ENCODE peak calls at places on chromosomes 4 and X, in nine cellular contexts. P, X, H, Q, W, K, J, N and Y are unnamed samples.

GRCh38 chr4:23923840-23924239 is 34.0 kb upstream of the PPARGC1A start:
- DNase-seq in P (no peak), X (no peak), H (no peak), Q (no peak), W (no peak), K (no peak), J (no peak), N (no peak), Y (no peak)

GRCh38 chr4:173538148-173538902 is 8.3 kb upstream of the HAND2 start:
- DNase-seq in P (peak), X (no peak), H (no peak), Q (no peak), W (no peak), K (peak), J (peak), N (no peak), Y (no peak)

GRCh38 chrX:103716967-103717366 is 6.3 kb downstream of the TMEM31 start:
- DNase-seq in P (no peak), X (no peak), H (no peak), Q (no peak), W (no peak), K (peak), J (no peak), N (no peak), Y (no peak)

GRCh38 chr4:26496207-26496783 is 6.0 kb upstream of the CCKAR start:
- DNase-seq in P (no peak), X (no peak), H (no peak), Q (no peak), W (no peak), K (peak), J (no peak), N (no peak), Y (no peak)

GRCh38 chrX:110417128-110417527 is 58.5 kb downstream of the RTL9 start:
- DNase-seq in P (no peak), X (no peak), H (no peak), Q (no peak), W (no peak), K (no peak), J (no peak), N (no peak), Y (no peak)

GRCh38 chrX:38868941-38869378 is 67.7 kb downstream of the MID1IP1 start:
- DNase-seq in P (no peak), X (no peak), H (no peak), Q (peak), W (no peak), K (no peak), J (no peak), N (no peak), Y (no peak)

GRCh38 chr4:128186623-128187022 is 101.0 kb downstream of the PGRMC2 start:
- DNase-seq in P (no peak), X (no peak), H (no peak), Q (no peak), W (no peak), K (no peak), J (no peak), N (no peak), Y (no peak)

GRCh38 chr4:181550381-181550780 is 692.8 kb upstream of the TENM3 start:
- DNase-seq in P (no peak), X (no peak), H (no peak), Q (no peak), W (no peak), K (no peak), J (no peak), N (no peak), Y (no peak)

GRCh38 chr4:82044141-82044993 is 329.4 kb downstream of the HNRNPD start:
- DNase-seq in P (peak), X (peak), H (no peak), Q (no peak), W (peak), K (peak), J (peak), N (peak), Y (peak)

GRCh38 chr4:56134272-56134671 is 185.5 kb downstream of the CEP135 start:
- DNase-seq in P (no peak), X (no peak), H (no peak), Q (no peak), W (peak), K (no peak), J (peak), N (peak), Y (no peak)

GRCh38 chrX:120446503-120446902 is 22.6 kb downstream of the LAMP2 start:
- DNase-seq in P (no peak), X (peak), H (no peak), Q (no peak), W (no peak), K (no peak), J (no peak), N (no peak), Y (no peak)

GRCh38 chr4:94011190-94011589 is 182.6 kb downstream of the ATOH1 start:
- DNase-seq in P (no peak), X (no peak), H (peak), Q (no peak), W (no peak), K (no peak), J (no peak), N (no peak), Y (no peak)

GRCh38 chr4:176065365-176066249 is at the start of gene WDR17:
- DNase-seq in P (peak), X (peak), H (peak), Q (peak), W (peak), K (peak), J (peak), N (peak), Y (peak)

GRCh38 chr4:105283501-105283900 is 136.8 kb downstream of the TET2 start:
- DNase-seq in P (no peak), X (no peak), H (no peak), Q (no peak), W (no peak), K (no peak), J (no peak), N (no peak), Y (no peak)

GRCh38 chrX:23699636-23700194 is 32.4 kb downstream of the PRDX4 start:
- DNase-seq in P (no peak), X (peak), H (peak), Q (no peak), W (peak), K (no peak), J (peak), N (peak), Y (no peak)

GRCh38 chr4:24244663-24245519 is 339.5 kb downstream of the DHX15 start:
- DNase-seq in P (no peak), X (peak), H (no peak), Q (no peak), W (no peak), K (no peak), J (peak), N (no peak), Y (no peak)

GRCh38 chrX:42955349-42955748 is 177.4 kb upstream of the PPP1R2C start:
- DNase-seq in P (no peak), X (no peak), H (no peak), Q (no peak), W (no peak), K (no peak), J (no peak), N (no peak), Y (no peak)

GRCh38 chr4:163448541-163449203 is 24.9 kb downstream of the TKTL2 start:
- DNase-seq in P (no peak), X (no peak), H (no peak), Q (peak), W (no peak), K (peak), J (no peak), N (no peak), Y (no peak)

GRCh38 chrX:74262472-74263209 is 41.3 kb upstream of the ZCCHC13 start:
- DNase-seq in P (no peak), X (no peak), H (no peak), Q (no peak), W (no peak), K (no peak), J (peak), N (no peak), Y (no peak)

GRCh38 chr4:143768007-143768591 is 67.6 kb upstream of the FREM3 start:
- DNase-seq in P (no peak), X (no peak), H (no peak), Q (no peak), W (no peak), K (no peak), J (no peak), N (no peak), Y (no peak)

GRCh38 chrX:114611018-114611619 is 27.2 kb downstream of the HTR2C start:
- DNase-seq in P (no peak), X (peak), H (peak), Q (no peak), W (no peak), K (peak), J (peak), N (peak), Y (peak)

GRCh38 chr4:27006247-27006603 is 145.6 kb downstream of the STIM2 start:
- DNase-seq in P (no peak), X (no peak), H (no peak), Q (no peak), W (no peak), K (no peak), J (no peak), N (no peak), Y (no peak)

GRCh38 chr4:6476893-6477292 is 4.5 kb upstream of the PPP2R2C start:
- DNase-seq in P (no peak), X (no peak), H (no peak), Q (no peak), W (peak), K (no peak), J (no peak), N (no peak), Y (no peak)

GRCh38 chrX:72048515-72049455 is 82.9 kb downstream of the RTL5 start:
- DNase-seq in P (no peak), X (no peak), H (no peak), Q (no peak), W (no peak), K (no peak), J (no peak), N (no peak), Y (no peak)

GRCh38 chr4:77579406-77580076 is 26.1 kb upstream of the CXCL13 start:
- DNase-seq in P (no peak), X (no peak), H (no peak), Q (peak), W (no peak), K (peak), J (no peak), N (no peak), Y (no peak)

GRCh38 chrX:23783569-23784486 is 855 bp downstream of the SAT1 start:
- DNase-seq in P (no peak), X (no peak), H (peak), Q (no peak), W (no peak), K (no peak), J (no peak), N (no peak), Y (no peak)

GRCh38 chrX:100477468-100477867 is 67.4 kb upstream of the PCDH19 start:
- DNase-seq in P (no peak), X (no peak), H (no peak), Q (no peak), W (no peak), K (no peak), J (no peak), N (no peak), Y (no peak)

GRCh38 chr4:111639876-111640275 is 505.4 kb upstream of the FAM241A start:
- DNase-seq in P (no peak), X (no peak), H (no peak), Q (peak), W (no peak), K (no peak), J (peak), N (no peak), Y (no peak)

GRCh38 chr4:185534850-185535761 is at the start of gene PDLIM3:
- DNase-seq in P (peak), X (peak), H (peak), Q (no peak), W (peak), K (peak), J (peak), N (peak), Y (peak)

GRCh38 chrX:101383679-101384078 is 2.3 kb downstream of the BTK start:
- DNase-seq in P (no peak), X (peak), H (no peak), Q (no peak), W (no peak), K (peak), J (peak), N (no peak), Y (no peak)

GRCh38 chr4:61445374-61446063 is 245.4 kb downstream of the ADGRL3 start:
- DNase-seq in P (no peak), X (no peak), H (no peak), Q (no peak), W (no peak), K (no peak), J (no peak), N (no peak), Y (no peak)

GRCh38 chr4:61442936-61443335 is 242.8 kb downstream of the ADGRL3 start:
- DNase-seq in P (no peak), X (no peak), H (no peak), Q (no peak), W (no peak), K (no peak), J (no peak), N (no peak), Y (no peak)

GRCh38 chr4:61446957-61447356 is 246.8 kb downstream of the ADGRL3 start:
- DNase-seq in P (no peak), X (no peak), H (no peak), Q (no peak), W (no peak), K (peak), J (no peak), N (no peak), Y (no peak)

GRCh38 chr4:61443813-61444510 is 243.8 kb downstream of the ADGRL3 start:
- DNase-seq in P (no peak), X (no peak), H (no peak), Q (no peak), W (no peak), K (no peak), J (no peak), N (no peak), Y (no peak)

GRCh38 chr4:61447918-61448317 is 247.8 kb downstream of the ADGRL3 start:
- DNase-seq in P (no peak), X (no peak), H (no peak), Q (no peak), W (no peak), K (peak), J (no peak), N (no peak), Y (no peak)
- H3K27ac ChIP-seq in P (no peak), X (no peak), H (no peak), Q (no peak), W (no peak), K (no peak), J (no peak), N (no peak), Y (no peak)

DNA sequence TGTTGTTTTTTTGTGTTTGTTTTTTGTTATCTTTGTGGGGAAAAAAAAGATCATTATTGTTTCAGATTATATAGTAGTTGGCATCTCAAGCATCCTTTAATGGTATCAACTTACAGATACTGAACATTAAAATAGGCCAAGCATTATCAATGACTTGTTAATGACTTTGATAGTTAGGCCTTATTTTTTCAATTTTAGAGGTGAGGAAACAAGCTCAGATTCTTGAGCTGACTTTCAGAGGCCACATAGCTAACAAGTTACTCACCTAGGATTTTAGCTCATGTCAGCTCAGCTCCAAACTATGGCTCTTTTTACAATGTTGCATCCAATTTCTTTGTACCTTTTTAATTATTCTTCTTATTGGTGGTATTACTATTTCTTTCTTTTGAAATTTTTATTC is 471 bp upstream of the PLAC8 start:
- DNase-seq in P (no peak), X (no peak), H (no peak), Q (peak), W (no peak), K (peak), J (no peak), N (no peak), Y (no peak)
- H3K27ac ChIP-seq in P (peak), X (no peak), H (no peak), Q (peak), W (no peak), K (no peak), J (no peak), N (no peak), Y (peak)

GRCh38 chrX:53288173-53288572 is 6.8 kb upstream of the IQSEC2 start:
- DNase-seq in P (no peak), X (no peak), H (peak), Q (no peak), W (peak), K (no peak), J (peak), N (no peak), Y (no peak)
- H3K27ac ChIP-seq in P (peak), X (peak), H (no peak), Q (no peak), W (no peak), K (peak), J (no peak), N (peak), Y (no peak)

DNA sequence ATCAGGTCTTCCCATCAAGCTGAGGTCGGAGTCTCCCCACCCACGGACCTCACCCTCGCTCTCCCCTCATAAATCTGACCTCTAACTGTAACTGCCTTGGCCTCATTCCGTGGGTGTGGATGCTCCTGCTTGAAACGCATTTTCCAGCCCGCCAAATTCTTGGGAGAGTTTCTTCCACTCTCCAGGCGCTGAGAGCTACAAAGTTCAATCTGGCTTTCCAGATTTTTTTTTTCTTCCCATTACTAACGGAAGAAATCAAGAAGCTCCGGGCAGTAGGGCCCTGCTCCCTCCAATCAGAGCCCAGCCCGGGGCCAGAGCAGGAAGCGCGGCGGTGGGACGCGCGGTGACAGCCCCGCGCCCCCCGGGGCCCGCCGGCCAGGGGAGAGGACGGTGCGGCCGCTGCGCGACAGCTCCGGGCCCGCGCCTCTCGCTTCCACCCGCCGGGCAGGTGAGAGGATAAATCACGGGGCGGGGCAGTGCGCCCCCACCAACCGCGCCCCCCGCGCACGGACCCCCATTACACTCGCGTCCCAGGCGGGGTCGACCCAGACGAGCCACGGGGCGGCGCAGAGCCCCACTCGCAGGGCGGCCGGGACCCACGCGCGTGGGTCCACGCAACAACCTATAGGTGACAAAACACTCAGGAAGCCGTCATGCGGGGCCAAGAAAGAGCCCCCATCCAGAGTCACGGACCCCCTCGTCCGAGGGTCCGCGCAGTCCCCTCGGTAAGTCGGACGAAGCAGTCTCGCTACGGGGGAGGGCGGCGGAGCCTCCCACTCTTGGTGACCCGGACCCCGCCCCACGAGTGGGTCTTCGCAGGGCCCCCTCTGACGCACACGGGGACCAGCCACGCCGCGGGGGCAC is 916 bp downstream of the AFAP1 start:
- DNase-seq in P (no peak), X (peak), H (no peak), Q (no peak), W (no peak), K (peak), J (peak), N (no peak), Y (peak)
- H3K27ac ChIP-seq in P (peak), X (peak), H (no peak), Q (peak), W (no peak), K (peak), J (no peak), N (peak), Y (peak)

GRCh38 chr4:153512162-153512852 is 46.1 kb downstream of the TMEM131L start:
- DNase-seq in P (no peak), X (no peak), H (no peak), Q (no peak), W (no peak), K (no peak), J (no peak), N (no peak), Y (no peak)
- H3K27ac ChIP-seq in P (no peak), X (no peak), H (no peak), Q (no peak), W (no peak), K (peak), J (no peak), N (no peak), Y (no peak)